ENCODE peak calls at places on chromosomes 6 and 20, in five cellular contexts. B is astrocyte of the spinal cord, P is thoracic aorta, J is neural crest cell, I is GM12865. H is an unnamed sample.

GRCh38 chr20:58075980-58076749 is 152.3 kb downstream of the ANKRD60 start:
- DNase-seq in J (no peak), B (peak), I (no peak), P (no peak), H (no peak)

GRCh38 chr20:61912665-61913422 is 152.8 kb downstream of the TAF4 start:
- DNase-seq in B (no peak), P (no peak), J (no peak), I (peak), H (no peak)

GRCh38 chr20:5658897-5659296 is 91.3 kb upstream of the SHLD1 start:
- DNase-seq in B (peak), J (peak), P (peak), I (peak), H (no peak)

GRCh38 chr6:2498224-2498623 is 252.5 kb downstream of the MYLK4 start:
- DNase-seq in I (no peak), J (no peak), B (peak), P (no peak), H (no peak)

GRCh38 chr20:25247666-25248500 is at the start of gene PYGB:
- DNase-seq in P (no peak), B (peak), J (peak), I (peak), H (peak)

GRCh38 chr6:7373739-7374138 is 15.8 kb downstream of the CAGE1 start:
- DNase-seq in P (no peak), I (no peak), B (no peak), J (no peak), H (no peak)

GRCh38 chr6:50239853-50240252 is 190.1 kb upstream of the DEFB112 start:
- DNase-seq in P (no peak), I (no peak), J (no peak), B (no peak), H (no peak)

GRCh38 chr6:137740347-137740746 is 126.7 kb upstream of the TNFAIP3 start:
- DNase-seq in B (no peak), P (no peak), J (no peak), I (no peak), H (no peak)

GRCh38 chr6:37053683-37054082 is 48.2 kb downstream of the FGD2 start:
- DNase-seq in J (no peak), P (no peak), I (no peak), B (no peak), H (no peak)

GRCh38 chr20:38748863-38749153 is 548 bp downstream of the ACTR5 start:
- DNase-seq in I (peak), J (no peak), P (no peak), B (no peak), H (no peak)

GRCh38 chr20:57266251-57267157 is at the start of gene BMP7:
- DNase-seq in B (peak), P (no peak), J (peak), I (no peak), H (peak)

GRCh38 chr6:167870321-167870720 is 43.6 kb downstream of the AFDN start:
- DNase-seq in J (no peak), P (no peak), I (no peak), B (no peak), H (no peak)

GRCh38 chr6:79420054-79420453 is 117.2 kb downstream of the LCA5 start:
- DNase-seq in J (no peak), P (no peak), B (no peak), I (no peak), H (no peak)

GRCh38 chr6:1311400-1312192 is at the start of gene FOXQ1:
- DNase-seq in B (peak), I (no peak), J (no peak), P (no peak), H (no peak)

GRCh38 chr6:4093288-4093687 is 14.4 kb upstream of the FAM217A start:
- DNase-seq in P (no peak), B (no peak), I (no peak), J (no peak), H (no peak)

GRCh38 chr6:163943647-163944395 is 529.3 kb downstream of the QKI start:
- DNase-seq in P (no peak), J (peak), B (peak), I (no peak), H (no peak)

GRCh38 chr6:151716446-151717047 is 90.9 kb upstream of the ESR1 start:
- DNase-seq in J (no peak), B (no peak), I (no peak), P (no peak), H (no peak)

GRCh38 chr20:4104842-4105241 is 89.5 kb upstream of the RNF24 start:
- DNase-seq in P (no peak), I (no peak), J (no peak), B (no peak), H (no peak)

GRCh38 chr6:41442800-41443501 is 103.2 kb upstream of the FOXP4 start:
- DNase-seq in J (peak), I (no peak), P (no peak), B (peak), H (no peak)

GRCh38 chr6:53862517-53863457 is 68.0 kb downstream of the LRRC1 start:
- DNase-seq in B (peak), I (no peak), P (no peak), J (no peak), H (no peak)

GRCh38 chr6:163054641-163055040 is 326.9 kb downstream of the PACRG start:
- DNase-seq in J (no peak), P (no peak), B (no peak), I (no peak), H (no peak)

GRCh38 chr20:58697867-58698703 is 5.5 kb downstream of the NPEPL1 start:
- DNase-seq in B (no peak), P (no peak), J (no peak), I (no peak), H (no peak)

GRCh38 chr6:2764610-2765165 is 505 bp upstream of the WRNIP1 start:
- DNase-seq in I (peak), P (no peak), J (no peak), B (peak), H (no peak)

DNA sequence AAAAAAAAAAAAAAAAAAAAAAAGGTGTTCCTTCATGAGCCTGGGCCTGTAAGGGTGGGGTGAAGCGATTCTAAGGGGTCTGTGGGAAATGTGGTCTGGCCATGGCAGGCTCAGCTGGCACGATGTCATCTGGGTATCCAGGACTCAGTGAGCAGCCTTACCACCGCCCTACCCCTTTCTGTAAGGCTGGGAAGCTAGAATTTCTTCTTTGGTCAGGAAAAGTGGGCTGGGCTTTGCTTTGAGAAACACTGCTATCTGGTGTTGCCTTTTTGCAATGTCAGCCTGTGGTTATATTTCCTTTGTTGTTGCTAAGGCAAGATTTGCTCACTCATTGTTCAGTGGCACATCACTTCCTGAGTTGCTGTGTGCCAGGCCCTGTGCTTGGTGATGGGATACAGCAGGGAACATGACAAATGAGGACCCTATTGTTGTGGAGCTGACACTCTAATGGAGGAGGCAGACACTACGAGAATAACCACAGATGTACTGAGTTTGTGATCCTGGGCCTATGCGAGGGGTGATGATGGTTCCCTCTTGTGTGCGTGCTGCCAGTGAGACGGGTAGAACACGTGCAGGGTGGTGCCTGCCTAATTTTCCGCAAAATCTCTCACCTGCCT is 45.9 kb upstream of the ZNFX1 start:
- DNase-seq in J (no peak), B (peak), I (peak), P (no peak), H (no peak)
- TF ChIP-seq CTCF in J (no peak), B (peak), I (peak), P (no peak), H (no peak)

DNA sequence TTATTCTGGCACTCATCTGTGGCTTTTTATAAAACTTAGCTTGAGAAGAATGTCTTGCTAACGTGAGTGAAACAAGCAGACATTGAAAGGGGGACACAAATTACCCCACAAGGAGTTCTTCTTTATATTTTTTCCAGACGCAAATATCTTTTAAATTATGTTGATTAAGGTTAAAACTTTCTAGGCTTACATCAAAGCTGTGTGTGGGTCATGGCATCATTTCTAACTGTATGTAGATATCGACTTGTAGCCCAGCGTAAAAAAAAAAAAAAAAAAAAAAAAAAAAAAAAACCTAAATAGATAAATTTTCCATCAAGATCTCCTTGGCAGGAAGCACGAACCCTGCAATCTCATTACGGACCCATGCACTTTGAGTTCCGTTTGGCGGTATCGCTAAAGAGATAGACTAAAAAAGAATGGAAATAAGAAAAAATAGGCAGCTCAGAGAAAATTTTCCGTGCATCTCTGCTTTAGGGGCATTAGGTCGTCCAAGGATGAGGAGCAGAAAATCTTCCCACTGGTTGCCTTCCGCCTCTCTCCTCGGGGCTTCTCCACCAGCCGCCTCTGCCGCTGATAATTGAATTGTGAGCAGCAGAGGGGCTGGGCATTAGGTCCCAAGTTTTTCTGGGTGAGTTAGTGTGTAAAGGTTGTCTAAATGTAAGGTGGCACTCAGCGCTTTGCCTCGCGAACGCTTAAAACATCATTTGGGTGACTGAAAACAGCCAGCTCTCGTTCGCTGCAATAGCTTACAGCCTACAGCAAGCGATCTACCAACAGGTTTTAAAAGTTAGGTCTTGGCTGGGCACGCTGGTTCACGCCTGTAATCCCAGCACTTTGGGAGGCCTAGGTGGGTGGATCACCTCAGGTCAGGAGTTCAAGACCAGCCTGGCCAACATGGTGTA is 194.0 kb downstream of the TRIM27 start:
- DNase-seq in B (no peak), J (no peak), P (no peak), I (no peak), H (no peak)
- TF ChIP-seq CTCF in B (no peak), J (no peak), P (no peak), I (no peak), H (no peak)

GRCh38 chr6:126550323-126550722 is 210.4 kb downstream of the CENPW start:
- DNase-seq in P (no peak), I (peak), J (no peak), B (no peak), H (no peak)
- TF ChIP-seq CTCF in P (no peak), I (peak), J (no peak), B (no peak), H (no peak)

DNA sequence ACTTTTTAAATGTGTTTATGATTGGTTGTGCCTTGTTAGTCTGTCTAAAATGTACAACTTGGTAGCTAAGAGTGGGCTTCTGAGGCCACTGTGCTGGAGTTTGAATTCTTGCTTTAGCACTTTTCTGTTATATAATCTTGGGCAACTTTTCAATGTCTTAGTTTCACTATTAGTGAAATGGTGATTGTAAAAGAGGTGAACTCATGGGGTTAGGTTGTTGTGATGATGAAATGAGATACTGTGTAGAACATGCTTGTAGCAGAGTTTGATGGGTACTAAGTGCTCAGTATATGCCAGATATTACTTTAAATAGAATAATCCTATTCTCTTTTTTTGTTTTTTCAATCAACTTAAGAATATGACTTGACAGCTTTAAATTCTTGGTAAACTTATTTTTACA is 624.7 kb downstream of the CD109 start:
- DNase-seq in J (no peak), P (no peak), B (no peak), I (no peak), H (no peak)
- TF ChIP-seq CTCF in J (no peak), P (no peak), B (no peak), I (no peak), H (no peak)

GRCh38 chr20:35276408-35276807 is 1.5 kb downstream of the MMP24OS start:
- DNase-seq in B (no peak), J (no peak), P (no peak), I (no peak), H (no peak)

GRCh38 chr20:35279040-35279439 is 1.1 kb upstream of the MMP24OS start:
- DNase-seq in I (no peak), B (no peak), P (no peak), J (no peak), H (no peak)

GRCh38 chr20:35277127-35277526 is 795 bp downstream of the MMP24OS start:
- DNase-seq in P (no peak), J (no peak), I (no peak), B (no peak), H (no peak)

GRCh38 chr20:35279533-35280174 is 1.7 kb upstream of the MMP24OS start:
- DNase-seq in J (no peak), P (no peak), I (no peak), B (no peak), H (no peak)

DNA sequence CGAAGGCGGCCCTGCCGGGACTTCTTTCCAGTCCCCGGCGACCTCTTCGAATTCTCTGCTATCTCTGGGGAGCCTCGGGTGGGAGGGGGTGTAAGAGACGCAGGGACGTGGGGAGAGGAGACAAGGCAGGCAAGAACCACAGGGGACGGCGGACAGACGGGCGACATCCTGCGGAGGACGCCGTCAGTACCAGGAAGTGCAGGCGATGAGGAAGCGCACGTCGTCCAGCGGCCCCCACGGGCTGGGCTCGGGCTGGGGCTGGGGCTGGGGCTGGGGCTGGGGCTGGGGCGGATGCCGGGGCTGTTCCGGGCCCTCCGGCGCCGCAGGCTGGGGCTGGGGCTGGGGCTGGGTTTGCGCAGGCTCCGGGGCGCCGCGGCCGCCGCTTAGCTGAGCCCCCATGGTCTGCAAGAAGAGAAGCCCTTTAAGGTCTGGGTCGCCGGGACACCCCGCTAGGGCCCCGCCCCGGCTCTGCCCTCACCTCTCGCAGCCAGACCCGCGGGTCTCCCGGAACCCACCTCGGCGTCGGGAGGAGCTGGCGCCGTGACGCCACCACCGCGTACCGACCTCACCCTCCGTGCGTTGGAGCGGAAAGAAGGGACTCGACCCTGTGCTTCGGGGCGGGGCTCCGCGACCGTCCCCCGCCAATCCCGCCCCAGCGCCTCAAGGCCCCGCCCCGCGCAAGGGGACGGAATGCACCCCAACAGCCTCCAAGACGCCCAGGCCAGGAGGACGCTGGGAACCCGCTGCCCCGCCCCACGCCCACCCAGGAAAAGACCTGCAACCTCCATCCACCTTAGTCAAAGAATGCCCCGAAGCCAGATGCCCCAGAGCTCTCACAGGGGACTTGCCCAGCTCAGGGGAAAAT is at the start of gene MMP24OS:
- DNase-seq in I (peak), B (peak), J (peak), P (peak), H (peak)
- TF ChIP-seq CTCF in I (peak), B (peak), J (peak), P (peak), H (peak)

GRCh38 chr6:43308101-43308989 is at the start of gene CRIP3:
- DNase-seq in P (no peak), I (peak), B (no peak), J (no peak), H (no peak)
- TF ChIP-seq CTCF in P (no peak), I (peak), B (peak), J (peak), H (no peak)

DNA sequence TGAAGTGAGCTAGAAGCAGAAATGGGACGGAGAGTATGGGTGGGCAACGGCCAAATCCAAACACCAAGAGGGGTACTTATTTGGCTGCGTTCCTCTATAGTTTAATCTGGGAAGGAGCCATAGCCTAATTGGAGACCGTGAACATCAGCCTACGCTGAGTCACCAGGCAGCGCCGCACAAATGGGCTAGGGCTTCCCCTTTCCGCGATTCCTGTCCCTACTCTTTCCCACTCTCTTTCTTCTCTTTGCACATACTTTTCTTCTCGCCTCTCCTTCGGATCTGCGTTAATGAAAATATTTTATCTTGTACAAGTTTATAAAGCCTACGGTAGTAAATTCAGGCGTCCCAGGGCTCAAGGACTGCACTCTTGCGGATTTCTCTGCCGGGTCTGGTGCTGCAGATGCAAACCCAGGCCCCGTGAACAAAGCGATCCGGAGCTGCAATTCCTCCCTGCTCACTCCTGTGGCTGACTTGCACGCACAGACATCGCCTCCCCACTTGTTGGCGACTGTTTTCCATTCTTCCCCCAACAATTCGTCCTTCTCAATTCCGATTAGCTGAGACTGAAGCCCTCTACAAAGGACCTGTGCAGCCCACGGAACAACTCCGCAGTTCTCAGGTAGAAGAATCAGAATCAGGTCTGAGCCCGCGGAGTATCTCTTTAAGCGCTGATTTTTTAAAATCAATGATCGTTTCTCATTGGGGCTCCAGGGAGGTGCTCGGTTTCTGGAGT is 4.2 kb upstream of the TBX18 start:
- DNase-seq in P (no peak), B (peak), I (no peak), J (peak), H (no peak)
- TF ChIP-seq CTCF in P (no peak), B (no peak), I (no peak), J (no peak), H (no peak)

H was measured in D721Med.